ENCODE peak calls at places on chromosomes 3 and 15, in five cellular contexts. C, E, F, H and J are unnamed samples. For H3K36me3, the result is how much of the 10 kb centered on the place peaks cover.

GRCh38 chr15:101031203-101031602 is 112.0 kb downstream of the LRRK1 start:
- DNase-seq in C (no peak), E (no peak), F (no peak), H (no peak), J (peak)

GRCh38 chr3:155233213-155233612 is 60.3 kb downstream of the STRIT1 start:
- DNase-seq in C (no peak), E (no peak), F (no peak), H (peak), J (no peak)

GRCh38 chr15:72034859-72035650 is 82.9 kb downstream of the MYO9A start:
- DNase-seq in C (no peak), E (no peak), F (no peak), H (no peak), J (no peak)

GRCh38 chr15:60353245-60353940 is 44.4 kb downstream of the ANXA2 start:
- DNase-seq in C (no peak), E (no peak), F (no peak), H (no peak), J (no peak)

GRCh38 chr3:175287361-175287963 is 428.3 kb downstream of the NAALADL2 start:
- DNase-seq in C (no peak), E (no peak), F (no peak), H (peak), J (no peak)

GRCh38 chr15:99998661-99999101 is 265.4 kb upstream of the LYSMD4 start:
- DNase-seq in C (no peak), E (peak), F (no peak), H (no peak), J (no peak)

GRCh38 chr3:28791713-28792255 is 443.2 kb upstream of the AZI2 start:
- DNase-seq in C (no peak), E (no peak), F (no peak), H (peak), J (no peak)

GRCh38 chr3:183178833-183179549 is 16.5 kb upstream of the LAMP3 start:
- DNase-seq in C (peak), E (peak), F (no peak), H (peak), J (peak)

GRCh38 chr15:81785181-81785580 is 260.6 kb downstream of the MEX3B start:
- DNase-seq in C (no peak), E (no peak), F (no peak), H (no peak), J (no peak)

GRCh38 chr3:177810162-177810623 is 612.9 kb upstream of the TBL1XR1 start:
- DNase-seq in C (no peak), E (no peak), F (no peak), H (peak), J (no peak)

GRCh38 chr15:62343397-62343796 is 178.3 kb upstream of the C2CD4B start:
- DNase-seq in C (no peak), E (no peak), F (no peak), H (no peak), J (peak)

GRCh38 chr3:197883541-197883940 is 66.4 kb upstream of the RPL35A start:
- DNase-seq in C (no peak), E (no peak), F (no peak), H (no peak), J (no peak)

GRCh38 chr15:88509321-88509720 is 37.2 kb downstream of the DET1 start:
- DNase-seq in C (no peak), E (no peak), F (no peak), H (no peak), J (no peak)

GRCh38 chr15:88506628-88507027 is 39.1 kb downstream of the MRPS11 start:
- DNase-seq in C (no peak), E (no peak), F (no peak), H (no peak), J (no peak)

GRCh38 chr15:88498991-88499390 is 31.5 kb downstream of the MRPS11 start:
- DNase-seq in C (no peak), E (no peak), F (no peak), H (no peak), J (no peak)

GRCh38 chr15:88505721-88506120 is 38.2 kb downstream of the MRPS11 start:
- DNase-seq in C (no peak), E (no peak), F (no peak), H (no peak), J (no peak)

GRCh38 chr15:88504445-88504844 is 36.9 kb downstream of the MRPS11 start:
- DNase-seq in C (no peak), E (no peak), F (no peak), H (no peak), J (no peak)
- H3K36me3 ChIP-seq in C (under half), E (under half), F (under half), H (under half), J (under half)

GRCh38 chr15:73567022-73567421 is 66.2 kb downstream of the NPTN start:
- DNase-seq in C (no peak), E (no peak), F (no peak), H (no peak), J (no peak)

GRCh38 chr15:73571346-73571745 is 61.8 kb downstream of the NPTN start:
- DNase-seq in C (no peak), E (no peak), F (no peak), H (no peak), J (no peak)

GRCh38 chr15:73572296-73572695 is 60.9 kb downstream of the NPTN start:
- DNase-seq in C (no peak), E (no peak), F (no peak), H (no peak), J (no peak)

GRCh38 chr15:73570355-73571032 is 62.7 kb downstream of the NPTN start:
- DNase-seq in C (no peak), E (no peak), F (no peak), H (no peak), J (no peak)

DNA sequence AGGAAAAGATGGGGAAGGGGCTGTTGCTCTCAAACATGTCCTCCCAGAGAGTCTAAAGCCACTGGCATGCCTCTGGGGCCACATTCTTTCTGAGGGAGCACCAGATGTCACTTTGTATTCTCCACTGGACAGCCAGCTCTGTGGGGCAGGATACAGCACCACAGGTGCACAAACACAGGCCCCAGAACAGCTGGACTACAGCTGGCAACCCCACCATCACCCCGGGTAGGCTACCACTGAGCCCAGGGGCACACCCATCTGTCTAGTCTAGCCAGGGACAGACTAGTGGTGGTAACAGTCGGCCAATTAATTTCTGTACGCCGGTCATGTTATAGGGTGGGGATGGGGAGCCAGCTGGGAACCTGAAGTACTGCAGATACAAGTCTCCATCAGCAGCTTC is 64.3 kb downstream of the NPTN start:
- DNase-seq in C (no peak), E (no peak), F (no peak), H (no peak), J (no peak)
- H3K36me3 ChIP-seq in C (half or more), E (under half), F (under half), H (under half), J (under half)

GRCh38 chr15:69603369-69604049 is 150.9 kb downstream of the RPLP1 start:
- DNase-seq in C (no peak), E (no peak), F (no peak), H (no peak), J (no peak)
- H3K36me3 ChIP-seq in C (under half), E (under half), F (under half), H (under half), J (under half)

DNA sequence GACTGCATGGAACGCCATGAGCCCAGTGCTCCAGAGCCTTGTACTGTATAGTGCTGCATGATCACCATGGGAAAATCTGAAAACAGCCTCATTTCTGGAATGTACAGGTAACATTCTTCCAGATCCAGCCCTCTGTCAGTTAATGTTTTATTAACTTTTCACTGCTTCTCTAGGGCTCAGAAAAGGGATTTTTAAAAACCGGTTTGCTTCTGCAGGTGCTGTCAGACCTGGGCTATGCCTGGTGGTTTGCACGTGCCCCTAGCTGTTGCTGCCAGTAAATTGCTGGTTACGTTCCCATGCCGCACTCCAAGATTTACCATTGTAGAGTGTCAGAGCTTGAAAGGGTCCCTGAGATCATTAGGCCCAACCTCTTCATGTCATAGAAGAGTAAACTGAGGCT is 9.0 kb downstream of the SNAPC5 start:
- DNase-seq in C (no peak), E (no peak), F (no peak), H (no peak), J (no peak)
- H3K36me3 ChIP-seq in C (under half), E (under half), F (under half), H (half or more), J (under half)

GRCh38 chr3:184186902-184187207 is 856 bp downstream of the ABCF3 start:
- DNase-seq in C (no peak), E (no peak), F (no peak), H (no peak), J (peak)

GRCh38 chr3:184186184-184186901 is at the start of gene ABCF3:
- DNase-seq in C (peak), E (peak), F (no peak), H (no peak), J (peak)

GRCh38 chr3:184183679-184184078 is 2.3 kb upstream of the ABCF3 start:
- DNase-seq in C (no peak), E (no peak), F (no peak), H (no peak), J (peak)

GRCh38 chr3:184185461-184186183 is 377 bp upstream of the ABCF3 start:
- DNase-seq in C (peak), E (peak), F (peak), H (peak), J (peak)

GRCh38 chr3:184184546-184185234 is 1.3 kb upstream of the ABCF3 start:
- DNase-seq in C (no peak), E (no peak), F (no peak), H (no peak), J (peak)
- H3K36me3 ChIP-seq in C (half or more), E (under half), F (half or more), H (half or more), J (under half)

DNA sequence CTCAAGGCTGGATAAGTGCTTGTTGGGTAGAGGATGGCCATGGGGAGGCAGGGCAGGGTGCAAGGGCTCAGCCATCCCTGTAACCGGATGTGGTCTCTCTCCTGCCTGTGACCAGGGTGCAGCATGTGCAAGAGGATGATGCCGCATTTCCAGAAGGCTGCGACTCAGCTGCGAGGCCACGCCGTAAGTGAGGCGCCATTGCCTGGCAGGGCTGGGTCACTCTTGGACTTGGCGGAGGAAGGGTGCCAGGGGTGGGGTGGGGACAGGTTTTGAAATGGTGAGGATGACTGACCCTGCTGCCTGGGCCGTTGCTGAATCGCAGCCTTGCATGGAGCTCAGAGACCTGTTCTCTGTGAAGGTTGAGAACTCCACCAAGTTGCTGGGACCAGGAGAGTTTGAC is 49.3 kb downstream of the PDIA5 start:
- DNase-seq in C (no peak), E (no peak), F (no peak), H (no peak), J (no peak)
- H3K36me3 ChIP-seq in C (under half), E (under half), F (under half), H (half or more), J (under half)

DNA sequence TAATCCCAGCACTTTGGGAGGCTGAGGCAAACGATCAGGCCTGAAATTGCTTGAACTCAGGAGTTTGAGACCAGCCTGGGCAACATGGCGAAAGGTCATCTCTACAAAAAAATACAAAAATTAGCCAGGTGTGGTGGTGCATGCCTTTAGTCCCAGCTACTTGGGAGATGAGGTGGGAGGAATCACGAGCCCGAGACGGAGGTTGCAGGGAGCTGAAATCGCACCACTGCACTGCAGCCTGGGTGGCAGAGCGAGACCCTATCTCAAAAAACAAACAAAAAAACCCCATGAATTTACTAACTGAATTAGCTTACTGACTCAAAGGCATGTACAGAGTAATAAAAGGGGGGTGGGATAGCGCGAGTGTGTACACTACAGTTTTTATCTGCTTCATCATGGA is 19.4 kb downstream of the ARF4 start:
- DNase-seq in C (no peak), E (no peak), F (no peak), H (no peak), J (no peak)
- H3K36me3 ChIP-seq in C (under half), E (under half), F (under half), H (half or more), J (under half)